ENCODE peak calls at places on chromosomes 7 and 10, in four cellular contexts. W, B, O and F are unnamed samples.

GRCh38 chr7:30787476-30787875 is 16.3 kb downstream of the MINDY4 start:
- DNase-seq in B (no peak), O (no peak), W (no peak), F (no peak)

GRCh38 chr10:69303632-69304035 is 25.3 kb downstream of the HK1 start:
- DNase-seq in W (no peak), O (no peak), B (no peak), F (no peak)

GRCh38 chr10:29472268-29473086 is 162.3 kb downstream of the SVIL start:
- DNase-seq in B (no peak), W (no peak), O (peak; percentile 43), F (no peak)

GRCh38 chr7:82443801-82444219 is 233 bp upstream of the CACNA2D1 start:
- DNase-seq in O (peak; percentile 94), B (peak; percentile 84), W (peak; percentile 86), F (peak; percentile 92)

GRCh38 chr7:134875867-134876266 is 96.4 kb downstream of the CALD1 start:
- DNase-seq in B (no peak), O (peak; percentile 41), W (no peak), F (no peak)

GRCh38 chr10:99798031-99798430 is 15.6 kb downstream of the ABCC2 start:
- DNase-seq in O (no peak), B (no peak), W (no peak), F (no peak)

GRCh38 chr7:2403718-2404648 is 572 bp downstream of the CHST12 start:
- DNase-seq in B (peak; percentile 46), O (peak; percentile 67), W (peak; percentile 80), F (peak; percentile 45)

GRCh38 chr7:66697451-66698438 is 42.8 kb upstream of the RABGEF1 start:
- DNase-seq in W (no peak), O (peak; percentile 94), B (peak; percentile 27), F (no peak)

GRCh38 chr7:44142028-44142427 is 896 bp upstream of the MYL7 start:
- DNase-seq in W (no peak), O (no peak), B (no peak), F (no peak)

GRCh38 chr10:30583778-30584415 is 45.7 kb downstream of the LYZL2 start:
- DNase-seq in B (peak; percentile 35), W (peak; percentile 30), O (peak; percentile 45), F (peak; percentile 56)

GRCh38 chr10:100826983-100827818 is 81.8 kb downstream of the PAX2 start:
- DNase-seq in O (no peak), W (peak; percentile 75), B (no peak), F (no peak)

GRCh38 chr7:7433736-7434260 is 101.9 kb downstream of the COL28A1 start:
- DNase-seq in W (no peak), B (no peak), O (peak; percentile 24), F (no peak)

GRCh38 chr10:84308481-84309304 is 19.7 kb upstream of the CCSER2 start:
- DNase-seq in W (no peak), B (no peak), O (peak; percentile 59), F (no peak)

GRCh38 chr10:63528084-63528744 is 7.0 kb downstream of the REEP3 start:
- DNase-seq in B (no peak), O (no peak), W (no peak), F (no peak)

GRCh38 chr10:11234857-11235640 is 217.4 kb downstream of the CELF2 start:
- DNase-seq in B (no peak), O (no peak), W (no peak), F (no peak)

GRCh38 chr10:74924251-74924954 is 98.0 kb downstream of the KAT6B start:
- DNase-seq in W (no peak), B (no peak), O (peak; percentile 74), F (peak; percentile 28)

GRCh38 chr10:77926566-77927342 is at the start of gene DLG5:
- DNase-seq in B (peak; percentile 53), O (peak; percentile 64), W (peak; percentile 86), F (peak; percentile 58)

GRCh38 chr10:5665380-5666323 is 743 bp downstream of the ASB13 start:
- DNase-seq in W (no peak), O (peak; percentile 28), B (no peak), F (no peak)

GRCh38 chr10:635088-635861 is 54.2 kb downstream of the DIP2C start:
- DNase-seq in W (no peak), O (no peak), B (peak; percentile 58), F (no peak)

GRCh38 chr7:29494350-29494749 is 69.3 kb upstream of the PRR15 start:
- DNase-seq in W (no peak), B (no peak), O (peak; percentile 32), F (no peak)

GRCh38 chr10:99993994-99994689 is 15.6 kb downstream of the DNMBP start:
- DNase-seq in B (no peak), W (peak; percentile 29), O (peak; percentile 89), F (peak; percentile 72)